ENCODE peak calls at places on chromosomes 6 and 20, in six cellular contexts. F is H9; M is Calu3; V is AG09309; H is NCI-H460; W is activated gamma-delta T cell treated with anti-CD3 and anti-CD28 coated beads, Interleukin-2, amount 50 U/mL, for 16 hours. U is an unnamed sample.

GRCh38 chr20:9214676-9215075 is 145.8 kb downstream of the PLCB4 start:
- DNase-seq in F (no peak), M (no peak), V (peak; percentile 98), H (no peak), W (no peak), U (no peak)

GRCh38 chr20:36446557-36446956 is 94.8 kb upstream of the MYL9 start:
- DNase-seq in F (no peak), M (no peak), V (no peak), H (no peak), W (no peak), U (no peak)

GRCh38 chr20:62062661-62063600 is 2.8 kb downstream of the TAF4 start:
- DNase-seq in F (no peak), M (no peak), V (no peak), H (no peak), W (no peak), U (no peak)

GRCh38 chr6:143059616-143060353 is 904 bp upstream of the AIG1 start:
- DNase-seq in F (peak; percentile 37), M (peak; percentile 47), V (peak; percentile 89), H (no peak), W (no peak), U (peak; percentile 95)

GRCh38 chr20:52439385-52439784 is 247.8 kb upstream of the ZFP64 start:
- DNase-seq in F (no peak), M (no peak), V (no peak), H (no peak), W (no peak), U (no peak)

GRCh38 chr6:17311595-17312311 is 30.6 kb downstream of the RBM24 start:
- DNase-seq in F (no peak), M (peak; percentile 1), V (no peak), H (peak; percentile 81), W (no peak), U (peak; percentile 86)

GRCh38 chr20:3633913-3634478 is 29.2 kb downstream of the GFRA4 start:
- DNase-seq in F (no peak), M (no peak), V (no peak), H (no peak), W (no peak), U (no peak)

GRCh38 chr6:99013145-99013544 is 65.4 kb upstream of the FBXL4 start:
- DNase-seq in F (no peak), M (no peak), V (peak; percentile 45), H (peak; percentile 33), W (no peak), U (peak; percentile 57)

GRCh38 chr6:45420083-45420908 is 42.6 kb upstream of the SUPT3H start:
- DNase-seq in F (no peak), M (no peak), V (no peak), H (no peak), W (peak; percentile 45), U (no peak)

GRCh38 chr6:109172096-109172495 is 76.8 kb downstream of the CEP57L1 start:
- DNase-seq in F (no peak), M (no peak), V (no peak), H (no peak), W (no peak), U (peak; percentile 74)

GRCh38 chr6:144644776-144645175 is 359.6 kb downstream of the UTRN start:
- DNase-seq in F (no peak), M (no peak), V (peak; percentile 18), H (no peak), W (no peak), U (no peak)

GRCh38 chr20:35215066-35215956 is 11.2 kb upstream of the MMP24 start:
- DNase-seq in F (no peak), M (peak; percentile 62), V (no peak), H (no peak), W (no peak), U (no peak)

GRCh38 chr6:30819287-30819917 is 64.9 kb upstream of the DDR1 start:
- DNase-seq in F (no peak), M (no peak), V (no peak), H (no peak), W (peak; percentile 23), U (no peak)